ENCODE peak calls at places on chromosomes 12 and 14, in four cellular contexts. Y is cardiac fibroblast, K is left ventricle myocardium inferior, I is A549. T is an unnamed sample.

GRCh38 chr12:25682421-25682820 is 129.3 kb upstream of the LMNTD1 start:
- DNase-seq in Y (peak), K (no peak), I (no peak), T (no peak)

GRCh38 chr12:60281522-60281921 is 685.7 kb downstream of the SLC16A7 start:
- DNase-seq in Y (no peak), K (no peak), I (no peak), T (no peak)

GRCh38 chr14:31300296-31300695 is 92.7 kb upstream of the HECTD1 start:
- DNase-seq in Y (no peak), K (no peak), I (peak), T (no peak)

GRCh38 chr14:96038558-96038919 is 623 bp upstream of the C14orf132 start:
- DNase-seq in Y (no peak), K (no peak), I (no peak), T (no peak)

GRCh38 chr12:52581481-52581880 is 7.8 kb upstream of the KRT74 start:
- DNase-seq in Y (peak), K (no peak), I (peak), T (peak)

GRCh38 chr14:50667491-50668007 is 557 bp downstream of the SAV1 start:
- DNase-seq in Y (no peak), K (no peak), I (no peak), T (no peak)

GRCh38 chr14:23877538-23878180 is 75.9 kb upstream of the DHRS4 start:
- DNase-seq in Y (no peak), K (no peak), I (no peak), T (no peak)

GRCh38 chr12:11621797-11622423 is 27.6 kb upstream of the ETV6 start:
- DNase-seq in Y (peak), K (no peak), I (peak), T (no peak)

GRCh38 chr12:76026643-76027063 is 4.9 kb downstream of the PHLDA1 start:
- DNase-seq in Y (peak), K (no peak), I (peak), T (no peak)

GRCh38 chr12:64806593-64806992 is 17.9 kb upstream of the TBC1D30 start:
- DNase-seq in Y (peak), K (no peak), I (peak), T (no peak)

GRCh38 chr12:46553911-46554310 is 181.3 kb upstream of the SLC38A2 start:
- DNase-seq in Y (peak), K (no peak), I (no peak), T (no peak)

GRCh38 chr12:131905081-131905639 is 10.7 kb downstream of the ULK1 start:
- DNase-seq in Y (no peak), K (no peak), I (no peak), T (no peak)

GRCh38 chr14:51086044-51086443 is 8.9 kb downstream of the TRIM9 start:
- DNase-seq in Y (no peak), K (no peak), I (no peak), T (no peak)

GRCh38 chr14:36424478-36425102 is 95.4 kb downstream of the NKX2-1 start:
- DNase-seq in Y (no peak), K (no peak), I (no peak), T (no peak)

GRCh38 chr14:101559624-101560533 is 1.4 kb upstream of the DIO3 start:
- DNase-seq in Y (peak), K (peak), I (no peak), T (no peak)

GRCh38 chr12:46773537-46773936 is 52.3 kb downstream of the SLC38A4 start:
- DNase-seq in Y (no peak), K (no peak), I (no peak), T (no peak)

GRCh38 chr14:22291406-22291805 is 297.6 kb downstream of the DAD1 start:
- DNase-seq in Y (peak), K (no peak), I (no peak), T (no peak)

GRCh38 chr14:102085503-102085902 is 1.3 kb downstream of the HSP90AA1 start:
- DNase-seq in Y (no peak), K (no peak), I (no peak), T (no peak)

DNA sequence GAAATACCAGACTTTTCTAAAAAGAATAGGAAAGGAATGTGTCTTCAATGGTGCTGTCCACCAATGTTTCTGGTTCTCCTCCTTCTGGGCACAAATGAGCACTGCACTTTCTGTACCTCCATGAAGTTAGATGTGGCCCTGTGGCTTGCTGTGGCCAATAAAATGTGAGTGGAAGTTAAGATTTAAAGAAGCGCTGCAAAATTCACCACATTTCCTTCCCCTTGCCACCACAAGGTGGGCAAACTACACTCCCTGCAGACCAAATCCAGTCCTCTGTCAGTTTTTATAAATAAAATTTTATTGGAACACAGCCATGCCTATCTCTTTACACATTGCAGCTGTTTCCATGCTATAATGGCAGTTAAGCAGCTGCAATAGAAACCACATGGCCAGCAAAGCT is 141.4 kb upstream of the TMPO start:
- DNase-seq in Y (peak), K (no peak), I (peak), T (no peak)
- TF ChIP-seq CTCF in Y (peak), K (no peak), I (no peak), T (peak)

DNA sequence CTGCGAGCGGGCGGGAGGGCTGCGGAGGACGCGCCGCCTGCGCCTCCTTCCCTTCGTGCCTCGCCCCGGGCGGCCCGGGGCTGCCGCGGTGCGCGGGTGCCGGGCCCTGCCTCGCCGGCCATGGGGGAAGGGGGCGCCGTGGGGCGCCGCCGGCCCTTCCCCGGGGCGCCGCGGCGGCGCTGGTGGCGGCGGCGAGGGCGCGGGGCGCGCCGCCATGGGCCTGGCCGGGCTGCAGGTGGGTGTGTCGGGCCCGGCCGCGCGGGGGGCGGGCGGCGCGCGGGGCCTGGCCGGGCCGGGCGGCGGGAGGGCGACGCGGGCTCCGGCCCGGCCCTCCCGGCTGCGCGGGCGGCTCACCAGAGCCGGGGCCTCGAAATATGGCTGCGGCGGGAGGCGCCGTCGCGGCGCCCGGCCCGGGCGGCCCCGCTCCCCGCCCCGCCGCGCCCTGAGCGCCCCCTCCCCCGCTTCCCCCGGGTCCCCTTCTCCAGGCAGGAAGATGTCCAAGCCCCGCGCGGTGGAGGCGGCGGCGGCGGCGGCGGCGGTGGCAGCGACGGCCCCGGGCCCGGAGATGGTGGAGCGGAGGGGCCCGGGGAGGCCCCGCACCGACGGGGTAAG is 5.1 kb downstream of the KMT5A start:
- DNase-seq in Y (no peak), K (no peak), I (no peak), T (no peak)
- H3K4me3 ChIP-seq in Y (peak), K (peak), I (peak), T (peak)

DNA sequence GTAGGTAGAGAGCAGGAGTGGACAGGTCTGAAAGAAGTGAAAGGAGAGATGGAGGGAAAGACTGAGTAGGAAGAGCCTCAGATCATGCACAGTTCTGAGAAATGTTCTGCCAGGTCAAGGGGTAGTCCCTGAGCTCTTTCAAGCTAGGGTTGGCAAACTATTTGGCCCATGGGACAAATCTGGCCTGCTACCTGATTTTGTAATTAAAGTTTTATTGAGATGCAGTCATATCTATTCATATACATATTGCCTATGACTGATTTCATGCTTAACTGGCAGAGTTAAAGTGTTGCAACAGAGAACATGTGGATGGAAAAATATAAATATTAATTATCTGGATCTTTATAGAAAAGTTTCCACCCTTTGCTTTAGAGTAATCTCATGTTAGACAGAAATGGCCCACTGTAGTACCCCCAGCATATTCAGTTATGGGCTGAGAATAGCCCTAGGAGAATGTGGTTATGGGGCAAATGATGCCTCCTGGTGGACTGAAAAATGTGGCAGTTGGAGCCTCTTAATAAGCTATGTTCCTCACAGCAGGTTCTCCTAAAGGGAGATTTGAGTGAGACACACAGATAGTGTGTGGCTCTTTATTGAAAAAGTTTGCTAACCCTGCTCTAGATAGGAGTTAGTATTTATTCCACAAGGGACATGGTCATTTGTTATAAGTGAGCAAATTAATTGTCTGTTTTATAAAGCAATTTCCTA is 476.9 kb downstream of the LRIG3 start:
- DNase-seq in Y (peak), K (no peak), I (peak), T (no peak)
- TF ChIP-seq CTCF in Y (peak), K (peak), I (peak), T (no peak)

DNA sequence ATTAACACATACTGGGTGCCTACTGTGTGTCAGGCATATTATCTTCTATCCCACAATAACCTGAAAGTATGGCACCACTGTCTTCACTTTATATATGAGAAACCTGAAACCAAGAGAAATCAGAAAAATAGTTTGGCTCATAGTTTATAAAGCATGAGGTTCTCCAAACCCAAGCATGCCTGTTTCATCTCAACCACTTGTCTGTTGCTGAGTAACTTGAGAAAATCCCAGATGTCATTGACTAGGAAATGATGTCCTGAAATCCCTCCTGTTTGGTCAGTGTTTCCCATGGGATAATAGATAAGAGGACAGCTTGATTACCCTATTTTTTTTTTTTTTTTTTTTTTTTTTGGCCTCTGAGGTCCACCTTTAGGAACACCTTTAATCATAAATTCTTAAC is 2.6 kb upstream of the IFNG-AS1 start:
- DNase-seq in Y (no peak), K (no peak), I (no peak), T (no peak)
- H3K4me3 ChIP-seq in Y (no peak), K (no peak), I (no peak), T (no peak)

GRCh38 chr12:122500685-122501488 is at the start of gene ZCCHC8:
- DNase-seq in Y (peak), K (peak), I (peak), T (peak)
- TF ChIP-seq CTCF in Y (no peak), K (peak), I (peak), T (no peak)

GRCh38 chr12:27817761-27818160 is 37.7 kb upstream of the MANSC4 start:
- DNase-seq in Y (no peak), K (no peak), I (no peak), T (no peak)

GRCh38 chr12:27818421-27818918 is 38.4 kb upstream of the MANSC4 start:
- DNase-seq in Y (no peak), K (no peak), I (no peak), T (no peak)

GRCh38 chr12:27814411-27814810 is 34.4 kb upstream of the MANSC4 start:
- DNase-seq in Y (peak), K (no peak), I (no peak), T (no peak)

GRCh38 chr12:27812502-27812901 is 32.5 kb upstream of the MANSC4 start:
- DNase-seq in Y (no peak), K (no peak), I (no peak), T (no peak)

DNA sequence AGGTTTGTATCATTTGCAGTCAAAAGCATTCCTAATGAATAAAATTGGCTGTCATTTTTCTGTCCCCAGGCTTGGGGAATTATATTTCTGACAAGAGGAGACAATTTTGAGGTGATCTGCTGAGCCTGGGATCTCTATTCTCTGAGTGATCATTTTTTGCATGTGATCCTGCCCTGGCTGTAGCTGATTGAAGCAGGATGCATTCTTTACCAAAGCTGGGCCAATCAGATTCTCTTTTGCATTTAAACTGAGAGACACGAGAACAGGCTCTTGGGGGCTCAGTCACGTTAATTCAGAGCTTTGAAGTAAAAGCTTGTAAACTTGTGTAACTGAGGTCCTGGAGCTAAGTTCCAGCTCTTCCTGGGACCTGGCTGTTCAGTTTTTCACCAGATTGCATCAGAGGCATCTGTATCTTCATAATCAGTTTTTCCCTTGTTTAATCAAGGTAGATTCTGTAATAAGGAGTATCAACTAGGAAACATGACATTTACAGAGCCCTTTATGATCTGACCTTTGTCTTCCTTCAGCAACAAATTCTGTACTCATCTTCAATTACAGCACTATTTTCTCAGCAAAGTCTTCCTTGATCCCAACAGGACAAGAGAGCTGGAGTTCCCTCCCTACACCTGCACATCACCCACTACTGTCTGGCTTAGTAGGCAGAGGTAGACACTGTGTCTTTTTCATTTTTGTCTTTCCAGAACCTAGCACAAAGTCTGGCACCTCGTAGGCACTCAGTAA is 35.0 kb upstream of the MANSC4 start:
- DNase-seq in Y (peak), K (no peak), I (no peak), T (no peak)
- H3K4me3 ChIP-seq in Y (no peak), K (no peak), I (no peak), T (no peak)

GRCh38 chr12:13339538-13339937 is 143.0 kb downstream of the EMP1 start:
- DNase-seq in Y (peak), K (no peak), I (peak), T (no peak)

GRCh38 chr12:13340149-13340548 is 143.6 kb downstream of the EMP1 start:
- DNase-seq in Y (peak), K (no peak), I (peak), T (no peak)

GRCh38 chr12:13336216-13336615 is 139.7 kb downstream of the EMP1 start:
- DNase-seq in Y (no peak), K (no peak), I (no peak), T (no peak)

GRCh38 chr12:13339091-13339490 is 142.6 kb downstream of the EMP1 start:
- DNase-seq in Y (no peak), K (no peak), I (no peak), T (no peak)

DNA sequence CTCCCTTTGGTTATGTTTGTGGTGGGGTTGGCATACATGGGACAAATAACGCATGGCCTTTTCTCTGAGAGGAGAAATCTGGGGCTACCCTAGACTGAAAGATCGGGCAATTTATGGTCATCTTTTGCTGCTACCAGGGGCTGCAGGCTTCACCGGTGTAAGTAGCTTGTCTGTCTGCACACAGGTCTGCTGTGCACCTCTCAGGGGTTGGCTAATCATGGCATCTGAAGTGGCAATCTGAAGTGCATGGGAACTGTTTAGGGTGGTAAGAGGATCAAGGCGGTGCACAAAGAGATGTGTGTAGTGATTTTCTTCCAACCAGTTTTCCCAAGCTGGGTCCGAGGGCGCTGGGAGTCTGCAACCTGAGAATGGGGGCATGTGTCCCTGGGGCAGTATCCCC is 141.3 kb downstream of the EMP1 start:
- DNase-seq in Y (no peak), K (no peak), I (no peak), T (no peak)
- TF ChIP-seq CTCF in Y (no peak), K (no peak), I (no peak), T (no peak)

DNA sequence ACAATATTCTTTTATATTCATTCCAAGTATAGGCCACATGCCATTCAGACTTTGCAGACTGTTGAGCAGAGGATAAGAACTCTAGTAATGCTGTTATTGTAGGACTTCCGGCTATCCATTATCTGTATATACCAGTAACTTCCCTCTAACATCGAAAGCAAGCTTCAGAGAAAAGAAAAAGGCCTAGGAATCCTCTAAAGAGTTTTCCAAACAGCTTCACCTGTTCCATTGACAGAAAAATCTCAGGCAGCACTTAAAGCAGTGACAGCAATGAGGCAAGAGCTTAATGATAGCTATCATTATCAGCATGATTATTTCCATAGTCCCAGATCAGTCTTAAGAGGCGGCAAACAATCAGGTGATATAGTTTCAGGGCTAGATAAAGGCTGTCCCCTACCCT is 1.8 kb downstream of the CPNE8 start:
- DNase-seq in Y (no peak), K (no peak), I (no peak), T (no peak)
- H3K4me3 ChIP-seq in Y (no peak), K (peak), I (no peak), T (no peak)

T was measured in AG04449.